ENCODE peak calls at places on chromosome 2, in nine cellular contexts. R, Z, O, P, B, K, Y, F and M are unnamed samples.

GRCh38 chr2:50863218-50863617 is 168.7 kb downstream of the NRXN1 start:
- DNase-seq in R (no peak), Z (no peak), O (no peak), P (no peak), B (no peak), K (no peak), Y (no peak), F (no peak), M (no peak)

GRCh38 chr2:109535217-109535946 is 78.4 kb downstream of the SEPTIN10 start:
- DNase-seq in R (no peak), Z (peak), O (no peak), P (no peak), B (no peak), K (no peak), Y (no peak), F (no peak), M (no peak)

GRCh38 chr2:128170776-128171175 is 79.8 kb downstream of the UGGT1 start:
- DNase-seq in R (no peak), Z (no peak), O (no peak), P (no peak), B (no peak), K (no peak), Y (no peak), F (no peak), M (no peak)

GRCh38 chr2:11722249-11723060 is 24.0 kb upstream of the LPIN1 start:
- DNase-seq in R (no peak), Z (no peak), O (no peak), P (no peak), B (no peak), K (no peak), Y (no peak), F (no peak), M (no peak)

GRCh38 chr2:103219398-103219797 is 457.6 kb downstream of the TMEM182 start:
- DNase-seq in R (no peak), Z (no peak), O (no peak), P (no peak), B (no peak), K (no peak), Y (no peak), F (no peak), M (no peak)

GRCh38 chr2:24874025-24874424 is 46.0 kb downstream of the ADCY3 start:
- DNase-seq in R (no peak), Z (peak), O (no peak), P (no peak), B (no peak), K (no peak), Y (no peak), F (no peak), M (no peak)

GRCh38 chr2:57373530-57373929 is 673.1 kb upstream of the VRK2 start:
- DNase-seq in R (no peak), Z (no peak), O (peak), P (no peak), B (peak), K (no peak), Y (no peak), F (peak), M (no peak)

GRCh38 chr2:112946086-112946485 is 31.7 kb upstream of the IL36G start:
- DNase-seq in R (no peak), Z (no peak), O (no peak), P (no peak), B (no peak), K (no peak), Y (no peak), F (no peak), M (no peak)

GRCh38 chr2:235734700-235735205 is 240.9 kb downstream of the AGAP1 start:
- DNase-seq in R (no peak), Z (no peak), O (no peak), P (no peak), B (no peak), K (no peak), Y (peak), F (no peak), M (no peak)

GRCh38 chr2:226358688-226359087 is 440.9 kb downstream of the IRS1 start:
- DNase-seq in R (no peak), Z (no peak), O (no peak), P (no peak), B (no peak), K (no peak), Y (no peak), F (no peak), M (no peak)

GRCh38 chr2:127079358-127079920 is 27.5 kb downstream of the BIN1 start:
- DNase-seq in R (no peak), Z (no peak), O (no peak), P (no peak), B (no peak), K (no peak), Y (no peak), F (no peak), M (peak)

GRCh38 chr2:1697601-1698000 is 46.7 kb downstream of the PXDN start:
- DNase-seq in R (no peak), Z (no peak), O (no peak), P (no peak), B (no peak), K (no peak), Y (no peak), F (no peak), M (no peak)

GRCh38 chr2:235234711-235235110 is 259.1 kb upstream of the AGAP1 start:
- DNase-seq in R (no peak), Z (no peak), O (no peak), P (no peak), B (no peak), K (no peak), Y (no peak), F (no peak), M (no peak)

GRCh38 chr2:29509397-29509796 is 394.2 kb downstream of the CLIP4 start:
- DNase-seq in R (no peak), Z (no peak), O (peak), P (no peak), B (no peak), K (no peak), Y (no peak), F (no peak), M (no peak)

GRCh38 chr2:239937866-239938640 is 87.1 kb downstream of the NDUFA10 start:
- DNase-seq in R (no peak), Z (no peak), O (no peak), P (peak), B (no peak), K (peak), Y (no peak), F (no peak), M (no peak)

GRCh38 chr2:74515271-74516069 is 1.2 kb downstream of the TLX2 start:
- DNase-seq in R (no peak), Z (no peak), O (no peak), P (no peak), B (no peak), K (peak), Y (no peak), F (no peak), M (no peak)

GRCh38 chr2:210169871-210170441 is 1.3 kb downstream of the KANSL1L start:
- DNase-seq in R (no peak), Z (peak), O (peak), P (no peak), B (no peak), K (no peak), Y (peak), F (peak), M (no peak)

GRCh38 chr2:9630001-9630749 is 622 bp downstream of the YWHAQ start:
- DNase-seq in R (peak), Z (peak), O (no peak), P (peak), B (peak), K (peak), Y (peak), F (peak), M (peak)

GRCh38 chr2:79936715-79937114 is 367.8 kb downstream of the LRRTM1 start:
- DNase-seq in R (no peak), Z (no peak), O (no peak), P (no peak), B (no peak), K (no peak), Y (no peak), F (no peak), M (no peak)

GRCh38 chr2:169302364-169302763 is 60.0 kb downstream of the LRP2 start:
- DNase-seq in R (no peak), Z (no peak), O (no peak), P (no peak), B (no peak), K (no peak), Y (no peak), F (no peak), M (no peak)

GRCh38 chr2:196963961-196964360 is 37.5 kb upstream of the PGAP1 start:
- DNase-seq in R (no peak), Z (no peak), O (no peak), P (no peak), B (no peak), K (no peak), Y (no peak), F (no peak), M (no peak)

GRCh38 chr2:119818792-119819191 is 59.1 kb downstream of the PTPN4 start:
- DNase-seq in R (no peak), Z (no peak), O (no peak), P (no peak), B (no peak), K (no peak), Y (no peak), F (no peak), M (no peak)

GRCh38 chr2:142176941-142177340 is 46.1 kb upstream of the LRP1B start:
- DNase-seq in R (no peak), Z (no peak), O (no peak), P (no peak), B (no peak), K (no peak), Y (no peak), F (no peak), M (no peak)

GRCh38 chr2:237060518-237061312 is 25.0 kb upstream of the COPS8 start:
- DNase-seq in R (no peak), Z (peak), O (peak), P (peak), B (peak), K (peak), Y (no peak), F (peak), M (peak)

GRCh38 chr2:21650566-21650965 is 526.8 kb downstream of the TDRD15 start:
- DNase-seq in R (no peak), Z (no peak), O (no peak), P (no peak), B (no peak), K (no peak), Y (no peak), F (no peak), M (no peak)

GRCh38 chr2:229339613-229340012 is 68.5 kb upstream of the PID1 start:
- DNase-seq in R (no peak), Z (no peak), O (no peak), P (no peak), B (no peak), K (no peak), Y (no peak), F (peak), M (no peak)

GRCh38 chr2:70730730-70731129 is 37.3 kb downstream of the ADD2 start:
- DNase-seq in R (no peak), Z (no peak), O (no peak), P (no peak), B (no peak), K (no peak), Y (no peak), F (no peak), M (no peak)

GRCh38 chr2:105156166-105156565 is 85.4 kb upstream of the GPR45 start:
- DNase-seq in R (no peak), Z (no peak), O (no peak), P (no peak), B (no peak), K (no peak), Y (no peak), F (no peak), M (no peak)

GRCh38 chr2:177467646-177468045 is 75.1 kb downstream of the AGPS start:
- DNase-seq in R (no peak), Z (no peak), O (peak), P (no peak), B (no peak), K (no peak), Y (no peak), F (peak), M (no peak)

GRCh38 chr2:74440378-74441110 is 1.2 kb downstream of the RTKN start:
- DNase-seq in R (peak), Z (peak), O (no peak), P (peak), B (peak), K (peak), Y (peak), F (peak), M (peak)

GRCh38 chr2:45074713-45075112 is 65.5 kb upstream of the SIX2 start:
- DNase-seq in R (no peak), Z (no peak), O (no peak), P (no peak), B (no peak), K (peak), Y (no peak), F (no peak), M (no peak)

GRCh38 chr2:177283871-177284270 is 19.3 kb upstream of the NFE2L2 start:
- DNase-seq in R (no peak), Z (no peak), O (no peak), P (no peak), B (no peak), K (no peak), Y (no peak), F (no peak), M (no peak)

GRCh38 chr2:240412975-240413812 is 22.3 kb upstream of the GPC1 start:
- DNase-seq in R (peak), Z (peak), O (no peak), P (peak), B (no peak), K (peak), Y (no peak), F (no peak), M (no peak)

GRCh38 chr2:171741189-171741588 is 53.9 kb downstream of the DYNC1I2 start:
- DNase-seq in R (no peak), Z (no peak), O (peak), P (no peak), B (no peak), K (no peak), Y (no peak), F (peak), M (no peak)

GRCh38 chr2:224175010-224175409 is 135.9 kb upstream of the SERPINE2 start:
- DNase-seq in R (no peak), Z (no peak), O (no peak), P (no peak), B (no peak), K (no peak), Y (no peak), F (no peak), M (no peak)

GRCh38 chr2:30989746-30990145 is 148.5 kb downstream of the GALNT14 start:
- DNase-seq in R (no peak), Z (no peak), O (no peak), P (no peak), B (no peak), K (no peak), Y (no peak), F (no peak), M (no peak)

GRCh38 chr2:236949089-236949935 is 136.4 kb upstream of the COPS8 start:
- DNase-seq in R (no peak), Z (no peak), O (no peak), P (no peak), B (no peak), K (peak), Y (no peak), F (no peak), M (no peak)

GRCh38 chr2:231297108-231297908 is 98.2 kb upstream of the B3GNT7 start:
- DNase-seq in R (peak), Z (peak), O (no peak), P (peak), B (peak), K (peak), Y (peak), F (peak), M (peak)

GRCh38 chr2:138475394-138475793 is 26.2 kb upstream of the SPOPL start:
- DNase-seq in R (no peak), Z (no peak), O (no peak), P (no peak), B (no peak), K (no peak), Y (no peak), F (no peak), M (no peak)

GRCh38 chr2:138474093-138474834 is 27.3 kb upstream of the SPOPL start:
- DNase-seq in R (no peak), Z (no peak), O (no peak), P (no peak), B (no peak), K (no peak), Y (no peak), F (no peak), M (no peak)

GRCh38 chr2:138476186-138476585 is 25.4 kb upstream of the SPOPL start:
- DNase-seq in R (no peak), Z (no peak), O (no peak), P (no peak), B (no peak), K (no peak), Y (no peak), F (no peak), M (no peak)

GRCh38 chr2:138470941-138471340 is 30.6 kb upstream of the SPOPL start:
- DNase-seq in R (no peak), Z (no peak), O (no peak), P (no peak), B (no peak), K (no peak), Y (no peak), F (no peak), M (no peak)

DNA sequence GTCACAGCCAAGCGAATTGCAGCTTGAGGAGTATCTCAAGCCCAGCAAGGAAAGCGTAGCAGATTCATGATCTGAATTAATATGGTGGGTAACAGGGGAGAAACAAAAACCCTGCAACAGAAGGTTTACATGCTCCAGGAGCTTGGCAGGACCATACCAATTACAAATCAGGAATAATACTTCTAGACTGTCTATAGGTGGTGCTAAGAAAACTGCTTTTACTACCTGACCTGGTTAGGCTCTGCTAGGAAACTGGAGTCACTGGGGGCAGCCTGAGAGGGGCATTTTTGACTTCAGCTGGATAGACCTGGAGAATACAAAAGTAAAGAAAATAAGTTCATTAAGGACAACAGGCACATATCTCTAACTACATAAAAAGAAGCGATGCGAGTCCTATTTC is 24.6 kb upstream of the SPOPL start:
- DNase-seq in R (no peak), Z (no peak), O (no peak), P (no peak), B (no peak), K (no peak), Y (no peak), F (no peak), M (no peak)
- TF ChIP-seq CTCF in R (no peak), Z (no peak), O (no peak), P (no peak), B (no peak), K (peak), Y (peak), F (no peak), M (no peak)

GRCh38 chr2:71801969-71802368 is 345.7 kb downstream of the CYP26B1 start:
- DNase-seq in R (no peak), Z (no peak), O (peak), P (peak), B (peak), K (peak), Y (peak), F (peak), M (peak)
- TF ChIP-seq CTCF in R (no peak), Z (no peak), O (peak), P (peak), B (peak), K (peak), Y (peak), F (peak), M (no peak)

GRCh38 chr2:94986392-94986963 is 39.0 kb upstream of the MAL start:
- DNase-seq in R (no peak), Z (no peak), O (peak), P (peak), B (peak), K (peak), Y (no peak), F (peak), M (peak)
- TF ChIP-seq CTCF in R (no peak), Z (no peak), O (peak), P (peak), B (peak), K (peak), Y (peak), F (peak), M (peak)

DNA sequence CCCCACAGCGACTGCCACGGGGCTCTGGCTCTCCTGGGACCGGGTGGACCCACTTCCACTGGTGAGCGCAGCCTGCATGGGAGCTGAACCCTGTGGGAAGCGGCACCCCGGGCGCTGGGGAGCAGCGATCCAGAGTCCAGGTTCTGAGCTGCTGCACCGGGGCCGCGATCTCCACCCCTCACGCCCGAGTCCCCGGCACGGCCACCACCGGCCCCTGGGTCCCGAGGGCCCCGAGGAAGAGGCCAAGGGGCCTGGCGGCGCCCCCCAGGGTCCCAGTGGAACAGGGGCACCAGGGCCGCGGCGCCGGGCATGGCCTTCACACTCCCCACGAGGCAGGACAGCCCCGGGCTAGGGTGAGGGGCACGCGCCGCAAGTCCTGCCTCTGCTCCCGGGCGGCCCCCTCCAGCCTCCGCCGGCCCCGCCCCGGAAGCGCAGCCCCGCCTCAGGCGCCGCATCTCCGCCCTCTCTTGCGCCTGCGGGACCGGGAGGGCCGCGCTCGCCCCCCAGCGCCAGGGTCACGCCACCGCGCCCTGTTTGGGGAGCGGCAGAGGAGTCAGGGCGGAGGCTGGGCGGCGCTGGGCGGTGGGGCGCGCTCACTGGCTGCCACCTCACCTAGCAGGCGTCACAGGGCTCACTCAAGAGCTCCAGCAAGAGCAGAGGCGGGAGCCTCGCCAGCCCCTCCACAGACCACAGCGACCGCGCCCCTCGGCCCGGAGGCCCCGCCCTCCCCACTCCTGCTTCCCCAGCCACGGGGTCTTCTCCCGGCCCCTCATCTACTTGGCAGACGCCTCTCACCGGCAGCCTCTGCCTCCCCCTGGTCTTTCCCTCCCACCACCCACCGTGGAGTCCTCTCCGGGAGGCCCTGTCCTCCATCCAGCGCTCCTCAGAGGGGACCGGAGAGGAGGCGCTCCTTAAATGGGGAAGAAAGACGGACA is 26.8 kb downstream of the THAP4 start:
- DNase-seq in R (peak), Z (peak), O (peak), P (peak), B (no peak), K (peak), Y (peak), F (peak), M (peak)
- TF ChIP-seq CTCF in R (peak), Z (peak), O (peak), P (no peak), B (no peak), K (peak), Y (peak), F (peak), M (peak)